ENCODE peak calls at places on chromosomes 11 and 22, in four cellular contexts. V, X, Y and S are unnamed samples.

GRCh38 chr11:2885017-2885675 is 429 bp downstream of the CDKN1C start:
- DNase-seq in V (peak; percentile 36), X (peak; percentile 79), Y (peak; percentile 42), S (no peak)

GRCh38 chr11:101441747-101442146 is 142.1 kb downstream of the TRPC6 start:
- DNase-seq in V (no peak), X (no peak), Y (no peak), S (no peak)

GRCh38 chr11:29300441-29300840 is 716.4 kb downstream of the KCNA4 start:
- DNase-seq in V (peak; percentile 96), X (no peak), Y (peak; percentile 50), S (no peak)

GRCh38 chr11:103091441-103091809 is 535 bp downstream of the DCUN1D5 start:
- DNase-seq in V (peak; percentile 41), X (no peak), Y (peak; percentile 34), S (no peak)

GRCh38 chr11:77171885-77172665 is 44.0 kb downstream of the MYO7A start:
- DNase-seq in V (no peak), X (peak; percentile 77), Y (no peak), S (no peak)

GRCh38 chr11:119153049-119153818 is 4.4 kb downstream of the ABCG4 start:
- DNase-seq in V (no peak), X (no peak), Y (no peak), S (no peak)

GRCh38 chr11:128772814-128773213 is 78.9 kb downstream of the FLI1 start:
- DNase-seq in V (no peak), X (no peak), Y (peak; percentile 29), S (no peak)

GRCh38 chr22:32322986-32323385 is 34.7 kb upstream of the RFPL3 start:
- DNase-seq in V (no peak), X (no peak), Y (no peak), S (no peak)

GRCh38 chr11:78310500-78310909 is 107.1 kb downstream of the GAB2 start:
- DNase-seq in V (peak; percentile 35), X (no peak), Y (no peak), S (no peak)

GRCh38 chr22:32864041-32864440 is 62.5 kb downstream of the TIMP3 start:
- DNase-seq in V (no peak), X (no peak), Y (no peak), S (no peak)

GRCh38 chr11:112255075-112255739 is 5.5 kb downstream of the PLET1 start:
- DNase-seq in V (peak; percentile 88), X (peak; percentile 39), Y (peak; percentile 86), S (no peak)

GRCh38 chr11:25961539-25961938 is 370.4 kb upstream of the ANO3 start:
- DNase-seq in V (no peak), X (no peak), Y (no peak), S (no peak)

GRCh38 chr11:130439876-130440275 is 8.6 kb upstream of the ADAMTS15 start:
- DNase-seq in V (no peak), X (no peak), Y (no peak), S (no peak)

GRCh38 chr11:727281-727701 is 20.0 kb upstream of the TALDO1 start:
- DNase-seq in V (no peak), X (no peak), Y (no peak), S (no peak)

GRCh38 chr11:122207921-122208764 is 92.1 kb upstream of the BLID start:
- DNase-seq in V (peak; percentile 87), X (no peak), Y (no peak), S (no peak)

GRCh38 chr11:10443152-10443551 is 11.9 kb upstream of the AMPD3 start:
- DNase-seq in V (peak; percentile 16), X (no peak), Y (no peak), S (no peak)

GRCh38 chr11:123694551-123694950 is 40.1 kb upstream of the SCN3B start:
- DNase-seq in V (no peak), X (no peak), Y (no peak), S (no peak)

GRCh38 chr11:44324787-44325525 is 15.0 kb upstream of the ALX4 start:
- DNase-seq in V (no peak), X (no peak), Y (no peak), S (no peak)

GRCh38 chr11:64553554-64554201 is 37.3 kb upstream of the SLC22A12 start:
- DNase-seq in V (peak; percentile 22), X (peak; percentile 79), Y (peak; percentile 54), S (no peak)

GRCh38 chr11:75319035-75319877 is 32.2 kb downstream of the ARRB1 start:
- DNase-seq in V (peak; percentile 32), X (no peak), Y (no peak), S (no peak)

GRCh38 chr11:57316017-57316416 is 8.7 kb downstream of the TNKS1BP1 start:
- DNase-seq in V (no peak), X (no peak), Y (no peak), S (no peak)

GRCh38 chr11:74647404-74647803 is 55.0 kb downstream of the POLD3 start:
- DNase-seq in V (peak; percentile 68), X (no peak), Y (no peak), S (no peak)

GRCh38 chr22:46368871-46369715 is 33.6 kb downstream of the TRMU start:
- DNase-seq in V (no peak), X (no peak), Y (no peak), S (no peak)
- H3K9ac ChIP-seq in V (no peak overlapping the region), X (no peak overlapping the region), Y (no peak overlapping the region), S (no peak overlapping the region)

GRCh38 chr11:125084057-125084416 is 20.9 kb downstream of the SLC37A2 start:
- DNase-seq in V (no peak), X (no peak), Y (no peak), S (no peak)
- H3K9me1 ChIP-seq in V (peaks cover 19% of the 10 kb centered on the region), X (no peaks in the 10 kb centered on the region), Y (no peaks in the 10 kb centered on the region), S (no peaks in the 10 kb centered on the region)

DNA sequence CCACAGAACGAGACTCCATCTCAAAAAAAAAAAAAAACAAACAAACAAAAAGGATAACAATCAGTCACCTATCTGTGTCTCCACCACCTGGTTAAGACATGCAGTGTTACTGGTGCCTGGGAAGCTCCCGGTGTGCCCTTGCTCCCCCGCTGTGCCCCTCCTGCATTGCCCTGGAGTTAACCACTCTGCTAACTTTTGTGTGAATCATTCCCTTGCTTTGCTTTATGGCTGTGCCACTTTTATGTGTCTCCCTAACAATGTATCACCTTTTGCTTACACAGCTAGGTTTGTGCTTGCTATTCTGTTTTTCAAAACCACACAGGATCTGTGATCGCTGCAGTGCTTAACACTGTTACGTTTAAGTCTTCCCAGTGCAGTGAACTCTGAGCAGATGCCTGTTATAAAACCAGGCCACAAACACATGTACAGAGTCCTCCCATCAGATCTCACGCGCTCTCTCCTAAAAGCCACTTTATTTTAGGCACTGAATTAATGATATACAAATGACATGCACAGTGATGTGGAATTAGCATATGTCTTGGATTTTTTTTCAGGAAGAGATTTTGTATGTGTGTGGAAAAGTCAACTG is 69.9 kb downstream of the BUD13 start:
- DNase-seq in V (no peak), X (no peak), Y (no peak), S (no peak)
- H3K4me1 ChIP-seq in V (no peaks in the 10 kb centered on the region), X (peaks cover 5% of the 10 kb centered on the region), Y (no peaks in the 10 kb centered on the region), S (peaks cover 9% of the 10 kb centered on the region)

GRCh38 chr22:50201191-50202129 is 649 bp downstream of the SELENOO start:
- DNase-seq in V (no peak), X (peak; percentile 41), Y (no peak), S (no peak)
- H3K9ac ChIP-seq in V (peak overlapping the region; percentile 69), X (peak overlapping the region; percentile 95), Y (peak overlapping the region; percentile 67), S (peak overlapping the region; percentile 75)

GRCh38 chr22:50140615-50141014 is 29.9 kb upstream of the PANX2 start:
- DNase-seq in V (no peak), X (no peak), Y (no peak), S (no peak)
- H3K9me1 ChIP-seq in V (peaks cover 2% of the 10 kb centered on the region), X (no peaks in the 10 kb centered on the region), Y (no peaks in the 10 kb centered on the region), S (no peaks in the 10 kb centered on the region)